ENCODE peak calls at places on chromosomes 7 and 10, in six cellular contexts. One of them, this sample, is unnamed.

GRCh38 chr7:138951953-138952352 is 29.2 kb downstream of the KIAA1549 start:
- DNase-seq in AML-193: no peak
- DNase-seq in RPMI8226: no peak
- DNase-seq in HS-5: no peak
- DNase-seq in Panc1: no peak
- DNase-seq in cardiac fibroblast: no peak
- DNase-seq in this sample: no peak

GRCh38 chr7:20661884-20662283 is 46.4 kb downstream of the ABCB5 start:
- DNase-seq in AML-193: no peak
- DNase-seq in RPMI8226: no peak
- DNase-seq in HS-5: no peak
- DNase-seq in Panc1: no peak
- DNase-seq in cardiac fibroblast: no peak
- DNase-seq in this sample: no peak

GRCh38 chr7:141231018-141231792 is 157.3 kb downstream of the TMEM178B start:
- DNase-seq in AML-193: no peak
- DNase-seq in RPMI8226: peak
- DNase-seq in HS-5: no peak
- DNase-seq in Panc1: no peak
- DNase-seq in cardiac fibroblast: peak
- DNase-seq in this sample: no peak

GRCh38 chr7:150824379-150825177 is 24.0 kb downstream of the TMEM176A start:
- DNase-seq in AML-193: no peak
- DNase-seq in RPMI8226: peak
- DNase-seq in HS-5: no peak
- DNase-seq in Panc1: no peak
- DNase-seq in cardiac fibroblast: no peak
- DNase-seq in this sample: no peak

GRCh38 chr10:90947025-90947960 is 26.4 kb upstream of the ANKRD1 start:
- DNase-seq in AML-193: no peak
- DNase-seq in RPMI8226: no peak
- DNase-seq in HS-5: no peak
- DNase-seq in Panc1: no peak
- DNase-seq in cardiac fibroblast: peak
- DNase-seq in this sample: peak

GRCh38 chr10:454860-455259 is 234.6 kb downstream of the DIP2C start:
- DNase-seq in AML-193: no peak
- DNase-seq in RPMI8226: no peak
- DNase-seq in HS-5: peak
- DNase-seq in Panc1: peak
- DNase-seq in cardiac fibroblast: peak
- DNase-seq in this sample: peak

GRCh38 chr10:27542812-27543211 is 38.7 kb downstream of the RAB18 start:
- DNase-seq in AML-193: no peak
- DNase-seq in RPMI8226: no peak
- DNase-seq in HS-5: no peak
- DNase-seq in Panc1: no peak
- DNase-seq in cardiac fibroblast: peak
- DNase-seq in this sample: no peak

GRCh38 chr10:35394934-35395333 is 58.6 kb downstream of the CCNY start:
- DNase-seq in AML-193: no peak
- DNase-seq in RPMI8226: no peak
- DNase-seq in HS-5: no peak
- DNase-seq in Panc1: no peak
- DNase-seq in cardiac fibroblast: no peak
- DNase-seq in this sample: peak

GRCh38 chr10:117168729-117169128 is 28.6 kb upstream of the KCNK18 start:
- DNase-seq in AML-193: no peak
- DNase-seq in RPMI8226: no peak
- DNase-seq in HS-5: no peak
- DNase-seq in Panc1: no peak
- DNase-seq in cardiac fibroblast: no peak
- DNase-seq in this sample: no peak

GRCh38 chr7:1939434-1940401 is 269.6 kb downstream of the ELFN1 start:
- DNase-seq in AML-193: no peak
- DNase-seq in RPMI8226: no peak
- DNase-seq in HS-5: no peak
- DNase-seq in Panc1: no peak
- DNase-seq in cardiac fibroblast: peak
- DNase-seq in this sample: no peak

GRCh38 chr7:2384354-2385243 is 18.8 kb upstream of the CHST12 start:
- DNase-seq in AML-193: no peak
- DNase-seq in RPMI8226: no peak
- DNase-seq in HS-5: no peak
- DNase-seq in Panc1: no peak
- DNase-seq in cardiac fibroblast: no peak
- DNase-seq in this sample: no peak

GRCh38 chr7:75817112-75817511 is 3.5 kb upstream of the CCL24 start:
- DNase-seq in AML-193: no peak
- DNase-seq in RPMI8226: no peak
- DNase-seq in HS-5: no peak
- DNase-seq in Panc1: no peak
- DNase-seq in cardiac fibroblast: no peak
- DNase-seq in this sample: no peak

GRCh38 chr7:1698221-1698620 is 28.1 kb downstream of the ELFN1 start:
- DNase-seq in AML-193: no peak
- DNase-seq in RPMI8226: peak
- DNase-seq in HS-5: no peak
- DNase-seq in Panc1: no peak
- DNase-seq in cardiac fibroblast: no peak
- DNase-seq in this sample: no peak

GRCh38 chr10:70935125-70935625 is 46.8 kb upstream of the PCBD1 start:
- DNase-seq in AML-193: no peak
- DNase-seq in RPMI8226: no peak
- DNase-seq in HS-5: no peak
- DNase-seq in Panc1: no peak
- DNase-seq in cardiac fibroblast: no peak
- DNase-seq in this sample: no peak

GRCh38 chr10:34299105-34299611 is 515.9 kb downstream of the PARD3 start:
- DNase-seq in AML-193: no peak
- DNase-seq in RPMI8226: no peak
- DNase-seq in HS-5: no peak
- DNase-seq in Panc1: no peak
- DNase-seq in cardiac fibroblast: peak
- DNase-seq in this sample: peak

GRCh38 chr10:58775960-58776574 is 263.4 kb downstream of the BICC1 start:
- DNase-seq in AML-193: no peak
- DNase-seq in RPMI8226: no peak
- DNase-seq in HS-5: peak
- DNase-seq in Panc1: no peak
- DNase-seq in cardiac fibroblast: peak
- DNase-seq in this sample: no peak

GRCh38 chr10:88386878-88387773 is 196.0 kb downstream of the RNLS start:
- DNase-seq in AML-193: peak
- DNase-seq in RPMI8226: peak
- DNase-seq in HS-5: no peak
- DNase-seq in Panc1: no peak
- DNase-seq in cardiac fibroblast: peak
- DNase-seq in this sample: peak

GRCh38 chr10:71471957-71472365 is 75.2 kb downstream of the CDH23 start:
- DNase-seq in AML-193: no peak
- DNase-seq in RPMI8226: no peak
- DNase-seq in HS-5: no peak
- DNase-seq in Panc1: no peak
- DNase-seq in cardiac fibroblast: no peak
- DNase-seq in this sample: no peak

GRCh38 chr10:73887038-73888015 is 13.0 kb upstream of the CAMK2G start:
- DNase-seq in AML-193: no peak
- DNase-seq in RPMI8226: peak
- DNase-seq in HS-5: no peak
- DNase-seq in Panc1: no peak
- DNase-seq in cardiac fibroblast: peak
- DNase-seq in this sample: peak

GRCh38 chr7:143147070-143147469 is 15.2 kb downstream of the PIP start:
- DNase-seq in AML-193: no peak
- DNase-seq in RPMI8226: no peak
- DNase-seq in HS-5: no peak
- DNase-seq in Panc1: no peak
- DNase-seq in cardiac fibroblast: no peak
- DNase-seq in this sample: no peak

GRCh38 chr7:130366561-130366960 is 13.7 kb upstream of the CPA1 start:
- DNase-seq in AML-193: no peak
- DNase-seq in RPMI8226: no peak
- DNase-seq in HS-5: no peak
- DNase-seq in Panc1: no peak
- DNase-seq in cardiac fibroblast: peak
- DNase-seq in this sample: no peak

GRCh38 chr7:112446431-112446830 is 3.8 kb upstream of the IFRD1 start:
- DNase-seq in AML-193: no peak
- DNase-seq in RPMI8226: no peak
- DNase-seq in HS-5: no peak
- DNase-seq in Panc1: no peak
- DNase-seq in cardiac fibroblast: no peak
- DNase-seq in this sample: no peak

GRCh38 chr10:48498940-48499510 is 105.8 kb downstream of the ARHGAP22 start:
- DNase-seq in AML-193: no peak
- DNase-seq in RPMI8226: no peak
- DNase-seq in HS-5: no peak
- DNase-seq in Panc1: no peak
- DNase-seq in cardiac fibroblast: no peak
- DNase-seq in this sample: no peak

GRCh38 chr10:46229144-46229563 is 57.6 kb upstream of the ANTXRL start:
- DNase-seq in AML-193: peak
- DNase-seq in RPMI8226: no peak
- DNase-seq in HS-5: no peak
- DNase-seq in Panc1: peak
- DNase-seq in cardiac fibroblast: peak
- DNase-seq in this sample: peak

GRCh38 chr10:77524300-77524711 is 113.3 kb downstream of the KCNMA1 start:
- DNase-seq in AML-193: no peak
- DNase-seq in RPMI8226: no peak
- DNase-seq in HS-5: peak
- DNase-seq in Panc1: no peak
- DNase-seq in cardiac fibroblast: peak
- DNase-seq in this sample: no peak

GRCh38 chr10:49592726-49593563 is 17.2 kb upstream of the SLC18A3 start:
- DNase-seq in AML-193: peak
- DNase-seq in RPMI8226: peak
- DNase-seq in HS-5: no peak
- DNase-seq in Panc1: peak
- DNase-seq in cardiac fibroblast: peak
- DNase-seq in this sample: peak